ENCODE peak calls at places on chromosomes 7 and 10, in six cellular contexts. S is H1, G is IMR-90, V is neuronal stem cell, L is H9, Y is trophoblast cell. N is an unnamed sample.

GRCh38 chr7:118305686-118306085 is 81.2 kb downstream of the ANKRD7 start:
- DNase-seq in S (no peak), G (no peak), V (no peak), L (no peak), Y (no peak), N (peak; percentile 50)

GRCh38 chr10:103640436-103641181 is 147.1 kb downstream of the NEURL1 start:
- DNase-seq in S (no peak), G (no peak), V (no peak), L (no peak), Y (no peak), N (no peak)

GRCh38 chr7:41316410-41316809 is 386.5 kb downstream of the INHBA start:
- DNase-seq in S (no peak), G (peak; percentile 47), V (no peak), L (no peak), Y (no peak), N (peak; percentile 4)

GRCh38 chr7:134083766-134084487 is 43.2 kb upstream of the LRGUK start:
- DNase-seq in S (no peak), G (peak; percentile 16), V (no peak), L (no peak), Y (peak; percentile 42), N (peak; percentile 24)

GRCh38 chr7:29469984-29470557 is 93.6 kb upstream of the PRR15 start:
- DNase-seq in S (no peak), G (no peak), V (no peak), L (no peak), Y (no peak), N (no peak)

GRCh38 chr10:125591846-125592245 is 91.1 kb downstream of the TEX36 start:
- DNase-seq in S (no peak), G (no peak), V (no peak), L (no peak), Y (no peak), N (no peak)

GRCh38 chr7:50853311-50853710 is 70.6 kb upstream of the GRB10 start:
- DNase-seq in S (no peak), G (no peak), V (no peak), L (no peak), Y (no peak), N (no peak)

GRCh38 chr10:28892818-28893547 is 215.7 kb downstream of the BAMBI start:
- DNase-seq in S (no peak), G (peak; percentile 86), V (no peak), L (no peak), Y (no peak), N (peak; percentile 72)

GRCh38 chr10:132275426-132276178 is 32.1 kb downstream of the STK32C start:
- DNase-seq in S (no peak), G (no peak), V (no peak), L (no peak), Y (no peak), N (no peak)

GRCh38 chr7:44060091-44060947 is 5.0 kb downstream of the PGAM2 start:
- DNase-seq in S (no peak), G (no peak), V (no peak), L (no peak), Y (no peak), N (no peak)

GRCh38 chr10:58041901-58042300 is 225.8 kb downstream of the IPMK start:
- DNase-seq in S (no peak), G (no peak), V (no peak), L (no peak), Y (no peak), N (no peak)

GRCh38 chr10:88974446-88975376 is 15.9 kb upstream of the FAS start:
- DNase-seq in S (no peak), G (peak; percentile 44), V (no peak), L (no peak), Y (no peak), N (peak; percentile 57)

GRCh38 chr10:133359554-133359971 is 1.7 kb upstream of the FUOM start:
- DNase-seq in S (no peak), G (no peak), V (no peak), L (no peak), Y (peak; percentile 24), N (no peak)

GRCh38 chr10:22681783-22682183 is 32.6 kb downstream of the PIP4K2A start:
- DNase-seq in S (no peak), G (peak; percentile 74), V (no peak), L (no peak), Y (no peak), N (peak; percentile 74)

GRCh38 chr10:103042129-103042528 is 124.0 kb downstream of the CNNM2 start:
- DNase-seq in S (peak; percentile 57), G (no peak), V (no peak), L (peak; percentile 73), Y (no peak), N (no peak)

GRCh38 chr10:128431506-128431905 is 305.3 kb upstream of the MKI67 start:
- DNase-seq in S (no peak), G (no peak), V (no peak), L (no peak), Y (no peak), N (no peak)
- H3K14ac ChIP-seq in S (no peak overlapping the region), G (no peak overlapping the region), V (no peak overlapping the region), L (no peak overlapping the region), Y (no peak overlapping the region), N (no peak overlapping the region)

GRCh38 chr10:94042814-94043175 is 49.1 kb downstream of the PLCE1 start:
- DNase-seq in S (no peak), G (no peak), V (no peak), L (no peak), Y (no peak), N (no peak)
- H4K8ac ChIP-seq in S (no peak overlapping the region), G (no peak overlapping the region), V (no peak overlapping the region), L (no peak overlapping the region), Y (no peak overlapping the region), N (no peak overlapping the region)

GRCh38 chr10:93081834-93082233 is 8.1 kb downstream of the CYP26A1 start:
- DNase-seq in S (no peak), G (peak; percentile 33), V (no peak), L (peak; percentile 17), Y (peak; percentile 30), N (no peak)

GRCh38 chr10:93081296-93081695 is 7.6 kb downstream of the CYP26A1 start:
- DNase-seq in S (no peak), G (no peak), V (no peak), L (peak; percentile 18), Y (no peak), N (no peak)

GRCh38 chr10:93077860-93078337 is 4.2 kb downstream of the CYP26A1 start:
- DNase-seq in S (no peak), G (no peak), V (no peak), L (no peak), Y (no peak), N (no peak)

GRCh38 chr10:93080350-93081046 is 6.8 kb downstream of the CYP26A1 start:
- DNase-seq in S (peak; percentile 85), G (peak; percentile 37), V (no peak), L (peak; percentile 75), Y (no peak), N (peak; percentile 59)

DNA sequence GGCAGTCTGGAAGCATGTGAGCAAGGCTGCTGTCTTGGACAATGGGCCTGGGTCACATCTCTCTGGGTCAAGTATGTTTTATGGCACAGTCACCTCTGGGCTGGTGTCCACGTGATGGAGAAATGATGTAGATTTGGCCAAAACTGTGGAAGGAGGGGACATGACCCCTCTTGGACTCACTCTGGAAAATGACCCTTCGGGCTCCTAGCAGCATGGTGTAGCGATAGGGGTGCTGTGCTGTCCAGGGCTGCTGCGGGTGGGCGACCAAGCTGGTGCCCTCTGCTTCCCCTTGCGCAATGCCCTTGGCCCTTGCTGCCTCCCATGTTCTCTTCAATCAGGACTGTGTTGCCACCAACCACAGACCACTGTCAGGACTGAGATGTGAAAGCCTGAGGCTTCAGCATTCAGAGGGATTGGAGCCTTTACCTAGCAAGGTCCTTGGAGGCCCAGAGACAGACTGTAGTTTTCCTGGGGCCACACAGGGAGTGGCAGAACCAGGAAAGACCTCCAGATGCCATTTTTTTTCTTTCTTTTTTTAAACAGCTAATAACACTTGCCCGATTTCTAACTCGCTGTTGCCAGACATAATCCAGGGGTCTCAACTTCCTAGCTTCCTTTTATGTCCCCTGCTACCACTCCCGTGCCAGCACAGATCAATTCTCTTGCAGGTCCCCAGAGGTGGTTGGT is 6.1 kb downstream of the CYP26A1 start:
- DNase-seq in S (no peak), G (no peak), V (no peak), L (no peak), Y (no peak), N (no peak)
- H2AK5ac ChIP-seq in S (no peak overlapping the region), G (no peak overlapping the region), V (no peak overlapping the region), L (no peak overlapping the region), Y (peak overlapping the region; percentile 61), N (no peak overlapping the region)

DNA sequence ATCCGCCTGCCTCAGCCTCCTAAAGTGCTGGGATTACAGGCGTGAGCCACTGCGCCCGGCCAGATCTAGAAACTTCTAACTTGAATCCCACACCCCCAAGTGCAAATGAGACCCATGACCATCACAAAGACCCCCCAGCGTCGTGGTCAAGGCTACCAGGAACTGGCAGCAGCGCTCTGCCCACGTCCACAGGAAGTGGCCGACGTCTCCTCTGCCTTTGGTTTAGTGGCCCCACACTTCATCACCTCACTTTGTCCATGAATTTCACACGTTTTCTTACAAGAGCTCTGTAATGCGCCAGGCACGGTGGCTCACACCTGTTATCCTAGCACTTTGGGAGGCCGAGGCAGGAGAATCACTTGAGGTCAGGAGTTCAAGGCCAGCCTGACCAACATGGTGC is 53.5 kb upstream of the TNRC18 start:
- DNase-seq in S (no peak), G (no peak), V (no peak), L (no peak), Y (no peak), N (no peak)
- H3K14ac ChIP-seq in S (no peak overlapping the region), G (no peak overlapping the region), V (peak overlapping the region; percentile 82), L (no peak overlapping the region), Y (no peak overlapping the region), N (no peak overlapping the region)

DNA sequence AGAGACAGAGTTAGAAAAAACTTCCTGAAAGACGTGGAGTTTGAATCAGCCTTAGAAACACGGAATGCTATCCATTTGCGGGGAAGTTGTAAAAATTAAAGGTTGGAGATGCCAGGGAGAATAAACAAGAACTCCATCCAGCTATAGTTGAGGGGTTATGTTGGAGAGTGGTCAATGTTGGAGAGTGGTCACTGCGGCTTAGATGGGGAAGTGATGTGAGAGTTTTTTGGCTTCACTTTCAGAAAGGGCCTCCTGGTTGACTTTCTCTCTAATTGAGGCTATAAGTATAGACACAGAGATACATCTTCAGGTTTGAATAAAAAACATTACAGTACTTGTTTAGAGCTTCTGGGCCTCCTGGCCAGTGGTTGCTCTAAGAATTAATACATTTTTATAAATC is 675 bp downstream of the CC2D2B start:
- DNase-seq in S (no peak), G (no peak), V (no peak), L (no peak), Y (no peak), N (no peak)
- H4K8ac ChIP-seq in S (no peak overlapping the region), G (no peak overlapping the region), V (no peak overlapping the region), L (no peak overlapping the region), Y (no peak overlapping the region), N (no peak overlapping the region)

DNA sequence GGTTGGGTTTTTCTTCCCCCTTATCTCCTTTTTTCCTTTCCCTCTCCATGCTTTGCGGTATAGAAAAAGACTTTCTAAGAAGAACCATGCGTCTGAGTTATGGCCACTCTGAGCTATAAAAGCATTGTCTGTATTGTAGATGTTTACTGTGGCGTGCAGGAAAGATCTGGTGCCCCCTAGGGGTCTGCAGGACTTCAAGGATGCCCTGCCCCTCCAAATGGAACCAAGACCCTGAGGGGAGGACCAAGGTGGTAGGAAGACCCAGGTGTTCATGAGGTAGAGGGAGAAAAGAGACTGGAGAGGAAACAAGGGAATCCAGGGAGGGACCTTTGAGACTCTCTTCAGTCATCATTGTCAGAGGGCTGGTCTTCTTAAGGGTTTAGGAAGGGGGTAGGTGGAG is 68.8 kb downstream of the CYP26A1 start:
- DNase-seq in S (no peak), G (no peak), V (no peak), L (no peak), Y (no peak), N (no peak)
- H2AK5ac ChIP-seq in S (no peak overlapping the region), G (no peak overlapping the region), V (no peak overlapping the region), L (no peak overlapping the region), Y (no peak overlapping the region), N (no peak overlapping the region)

N was measured in mesenchymal stem cell.